ENCODE peak calls at places on chromosomes 11 and 22, in four cellular contexts. One of them, this sample, is unnamed.

GRCh38 chr22:18954333-18954732 is 18.2 kb upstream of the PRODH start:
- DNase-seq in GM12878: no peak
- DNase-seq in K562: peak
- DNase-seq in HepG2: peak
- DNase-seq in this sample: peak

GRCh38 chr11:109112748-109113378 is 309.1 kb upstream of the C11orf87 start:
- DNase-seq in K562: no peak
- DNase-seq in HepG2: no peak
- DNase-seq in GM12878: no peak
- DNase-seq in this sample: no peak

GRCh38 chr11:43969543-43969942 is 27.1 kb downstream of the C11orf96 start:
- DNase-seq in K562: no peak
- DNase-seq in GM12878: no peak
- DNase-seq in HepG2: no peak
- DNase-seq in this sample: no peak

GRCh38 chr22:20651286-20651685 is 122.6 kb upstream of the SERPIND1 start:
- DNase-seq in K562: no peak
- DNase-seq in HepG2: no peak
- DNase-seq in GM12878: no peak
- DNase-seq in this sample: no peak

GRCh38 chr11:126598344-126599092 is 243.0 kb downstream of the ST3GAL4 start:
- DNase-seq in HepG2: no peak
- DNase-seq in K562: no peak
- DNase-seq in GM12878: no peak
- DNase-seq in this sample: no peak

GRCh38 chr22:39282642-39283311 is 36.6 kb downstream of the RPL3 start:
- DNase-seq in K562: peak
- DNase-seq in GM12878: no peak
- DNase-seq in HepG2: no peak
- DNase-seq in this sample: no peak

GRCh38 chr11:78227906-78228305 is 39.2 kb downstream of the USP35 start:
- DNase-seq in GM12878: no peak
- DNase-seq in HepG2: no peak
- DNase-seq in K562: no peak
- DNase-seq in this sample: no peak

GRCh38 chr11:95088946-95089619 is 563 bp upstream of the ENDOD1 start:
- DNase-seq in K562: no peak
- DNase-seq in HepG2: no peak
- DNase-seq in GM12878: no peak
- DNase-seq in this sample: no peak

GRCh38 chr11:69601346-69601975 is 39.5 kb upstream of the CCND1 start:
- DNase-seq in HepG2: peak
- DNase-seq in GM12878: no peak
- DNase-seq in K562: no peak
- DNase-seq in this sample: no peak

GRCh38 chr11:35144103-35144741 is 5.3 kb downstream of the CD44 start:
- DNase-seq in HepG2: no peak
- DNase-seq in K562: no peak
- DNase-seq in GM12878: peak
- DNase-seq in this sample: no peak

GRCh38 chr11:26946209-26946828 is 47.6 kb upstream of the FIBIN start:
- DNase-seq in K562: no peak
- DNase-seq in GM12878: no peak
- DNase-seq in HepG2: no peak
- DNase-seq in this sample: no peak

GRCh38 chr11:68048681-68049508 is 10.1 kb downstream of the TCIRG1 start:
- DNase-seq in K562: no peak
- DNase-seq in HepG2: no peak
- DNase-seq in GM12878: no peak
- DNase-seq in this sample: no peak

GRCh38 chr22:48874956-48875355 is 952.7 kb downstream of the BRD1 start:
- DNase-seq in GM12878: no peak
- DNase-seq in K562: no peak
- DNase-seq in HepG2: no peak
- DNase-seq in this sample: no peak

GRCh38 chr22:38957046-38957770 is at the start of gene APOBEC3A:
- DNase-seq in K562: no peak
- DNase-seq in GM12878: no peak
- DNase-seq in HepG2: no peak
- DNase-seq in this sample: no peak

GRCh38 chr11:2196970-2197770 is 25.6 kb upstream of the TH start:
- DNase-seq in GM12878: no peak
- DNase-seq in HepG2: peak
- DNase-seq in K562: peak
- DNase-seq in this sample: peak

GRCh38 chr22:29380032-29380781 is 8.2 kb downstream of the AP1B1 start:
- DNase-seq in GM12878: no peak
- DNase-seq in K562: no peak
- DNase-seq in HepG2: no peak
- DNase-seq in this sample: no peak

GRCh38 chr11:134119094-134119493 is 50.2 kb downstream of the JAM3 start:
- DNase-seq in HepG2: no peak
- DNase-seq in K562: no peak
- DNase-seq in GM12878: no peak
- DNase-seq in this sample: no peak

GRCh38 chr22:46533434-46533833 is 4.0 kb downstream of the CELSR1 start:
- DNase-seq in K562: peak
- DNase-seq in GM12878: no peak
- DNase-seq in HepG2: no peak
- DNase-seq in this sample: no peak

GRCh38 chr11:61670626-61671025 is 9.6 kb upstream of the DAGLA start:
- DNase-seq in GM12878: no peak
- DNase-seq in HepG2: no peak
- DNase-seq in K562: no peak
- DNase-seq in this sample: no peak

GRCh38 chr11:2259466-2259830 is 10.9 kb downstream of the ASCL2 start:
- DNase-seq in K562: no peak
- DNase-seq in GM12878: no peak
- DNase-seq in HepG2: no peak
- DNase-seq in this sample: no peak

GRCh38 chr22:49018601-49019000 is 809.1 kb downstream of the BRD1 start:
- DNase-seq in K562: no peak
- DNase-seq in GM12878: no peak
- DNase-seq in HepG2: no peak
- DNase-seq in this sample: peak

GRCh38 chr11:124898711-124899110 is 1.0 kb upstream of the ROBO4 start:
- DNase-seq in HepG2: peak
- DNase-seq in K562: no peak
- DNase-seq in GM12878: no peak
- DNase-seq in this sample: no peak

GRCh38 chr11:70353329-70353728 is 45.0 kb upstream of the CTTN start:
- DNase-seq in HepG2: no peak
- DNase-seq in GM12878: no peak
- DNase-seq in K562: no peak
- DNase-seq in this sample: peak

GRCh38 chr11:64810891-64811272 is 531 bp upstream of the MEN1 start:
- DNase-seq in HepG2: peak
- DNase-seq in GM12878: no peak
- DNase-seq in K562: no peak
- DNase-seq in this sample: no peak

GRCh38 chr22:30235687-30236170 is 10.8 kb downstream of the LIF start:
- DNase-seq in GM12878: no peak
- DNase-seq in HepG2: no peak
- DNase-seq in K562: no peak
- DNase-seq in this sample: no peak

GRCh38 chr11:130220311-130221030 is 60.9 kb downstream of the ST14 start:
- DNase-seq in HepG2: peak
- DNase-seq in GM12878: no peak
- DNase-seq in K562: no peak
- DNase-seq in this sample: no peak

GRCh38 chr11:121914508-121914907 is 201.5 kb downstream of the BLID start:
- DNase-seq in K562: no peak
- DNase-seq in GM12878: no peak
- DNase-seq in HepG2: no peak
- DNase-seq in this sample: no peak

GRCh38 chr11:100512475-100512874 is 174.6 kb upstream of the ARHGAP42 start:
- DNase-seq in GM12878: no peak
- DNase-seq in HepG2: no peak
- DNase-seq in K562: no peak
- DNase-seq in this sample: no peak

DNA sequence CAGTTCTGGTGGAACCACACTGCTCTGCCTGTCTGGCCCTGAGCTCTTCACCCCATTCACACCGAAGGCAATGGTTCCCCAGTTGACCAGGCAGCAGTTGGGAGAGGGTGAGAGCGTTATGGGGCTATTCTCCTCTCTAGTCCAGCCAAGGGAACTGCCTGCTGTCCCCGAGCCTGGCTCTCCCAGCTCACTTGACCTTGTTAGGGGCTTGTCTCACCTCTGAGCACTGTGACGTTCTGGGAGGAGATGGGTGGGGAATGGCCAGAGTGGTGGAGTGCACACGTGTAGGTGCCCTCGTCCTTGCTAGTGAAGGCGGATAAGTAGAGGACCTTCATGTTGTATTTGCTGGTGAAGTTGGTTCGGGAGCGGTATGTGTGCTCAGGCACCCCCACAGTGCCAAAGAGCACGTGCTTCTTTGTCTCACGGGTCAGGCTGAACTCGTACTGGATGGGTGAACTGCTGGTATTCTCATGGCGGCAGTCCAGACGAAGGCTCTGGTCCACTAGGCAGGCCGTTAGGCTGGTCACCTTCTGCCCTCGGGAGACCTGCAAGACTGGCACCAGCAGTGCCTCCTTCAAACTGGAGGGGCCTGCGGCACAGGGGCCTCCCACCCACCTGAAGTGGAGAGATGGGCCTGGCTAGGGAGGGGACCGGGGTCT is 3.0 kb downstream of the THY1 start:
- DNase-seq in K562: no peak
- DNase-seq in HepG2: no peak
- DNase-seq in GM12878: no peak
- DNase-seq in this sample: no peak
- TF ChIP-seq EP300 in K562: no peak
- TF ChIP-seq EP300 in HepG2: no peak
- TF ChIP-seq EP300 in GM12878: no peak
- TF ChIP-seq EP300 in this sample: no peak

DNA sequence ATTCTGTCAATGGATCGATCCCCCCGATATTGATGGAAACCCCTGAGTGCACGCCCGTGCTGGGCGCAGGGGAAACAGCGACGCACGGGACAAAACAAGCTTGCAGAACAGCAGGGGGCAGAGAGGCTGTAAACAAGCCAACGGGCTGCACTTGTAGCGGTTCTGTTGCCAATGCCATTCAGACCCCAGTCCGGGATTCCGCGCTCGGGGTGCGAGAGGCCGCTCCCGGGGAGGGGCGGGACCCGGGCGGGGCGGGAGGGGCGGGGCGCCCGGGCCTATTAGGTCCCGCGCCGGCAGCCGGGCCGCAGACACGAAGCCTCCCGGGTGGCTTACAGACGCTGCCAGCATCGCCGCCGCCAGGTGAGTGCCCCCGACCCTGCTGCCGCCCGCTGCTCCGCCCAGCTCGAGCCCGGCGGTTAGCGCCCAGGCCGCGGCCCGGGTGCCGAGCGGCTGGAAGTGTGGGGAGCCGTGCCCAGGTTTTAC is at the start of gene BIK:
- DNase-seq in K562: peak
- DNase-seq in HepG2: peak
- DNase-seq in GM12878: no peak
- DNase-seq in this sample: no peak
- TF ChIP-seq POLR2AphosphoS5 in K562: no peak
- TF ChIP-seq POLR2AphosphoS5 in HepG2: no peak
- TF ChIP-seq POLR2AphosphoS5 in GM12878: no peak
- TF ChIP-seq POLR2AphosphoS5 in this sample: peak

GRCh38 chr11:56932572-56933235 is 56.0 kb upstream of the OR5AK2 start:
- DNase-seq in HepG2: peak
- DNase-seq in K562: peak
- DNase-seq in GM12878: no peak
- DNase-seq in this sample: no peak
- TF ChIP-seq BRCA1 in HepG2: no peak
- TF ChIP-seq BRCA1 in K562: no peak
- TF ChIP-seq BRCA1 in GM12878: no peak
- TF ChIP-seq BRCA1 in this sample: no peak

GRCh38 chr11:58577441-58578135 is 1.3 kb upstream of the ZFP91 start:
- DNase-seq in K562: no peak
- DNase-seq in GM12878: peak
- DNase-seq in HepG2: peak
- DNase-seq in this sample: peak

GRCh38 chr11:58578635-58579191 is at the start of gene ZFP91:
- DNase-seq in K562: peak
- DNase-seq in GM12878: peak
- DNase-seq in HepG2: peak
- DNase-seq in this sample: peak

GRCh38 chr11:58579192-58580129 is 598 bp downstream of the ZFP91 start:
- DNase-seq in GM12878: no peak
- DNase-seq in K562: peak
- DNase-seq in HepG2: peak
- DNase-seq in this sample: peak

GRCh38 chr11:58576792-58577440 is 1.3 kb upstream of the LPXN start:
- DNase-seq in K562: peak
- DNase-seq in HepG2: peak
- DNase-seq in GM12878: no peak
- DNase-seq in this sample: no peak

GRCh38 chr11:58578136-58578634 is 678 bp upstream of the ZFP91 start:
- DNase-seq in GM12878: peak
- DNase-seq in K562: peak
- DNase-seq in HepG2: peak
- DNase-seq in this sample: peak
- TF ChIP-seq EP300 in GM12878: no peak
- TF ChIP-seq EP300 in K562: peak
- TF ChIP-seq EP300 in HepG2: no peak
- TF ChIP-seq EP300 in this sample: no peak

GRCh38 chr11:118175600-118176399 is 639 bp downstream of the SCN2B start:
- DNase-seq in HepG2: no peak
- DNase-seq in GM12878: no peak
- DNase-seq in K562: no peak
- DNase-seq in this sample: no peak

GRCh38 chr11:118175031-118175531 is 1.4 kb downstream of the SCN2B start:
- DNase-seq in K562: no peak
- DNase-seq in GM12878: no peak
- DNase-seq in HepG2: peak
- DNase-seq in this sample: no peak

GRCh38 chr11:118176400-118177134 is at the start of gene SCN2B:
- DNase-seq in K562: no peak
- DNase-seq in HepG2: no peak
- DNase-seq in GM12878: no peak
- DNase-seq in this sample: no peak

GRCh38 chr11:118180300-118180703 is 3.9 kb upstream of the SCN2B start:
- DNase-seq in GM12878: no peak
- DNase-seq in K562: peak
- DNase-seq in HepG2: peak
- DNase-seq in this sample: peak
- TF ChIP-seq POLR2AphosphoS5 in GM12878: no peak
- TF ChIP-seq POLR2AphosphoS5 in K562: no peak
- TF ChIP-seq POLR2AphosphoS5 in HepG2: no peak
- TF ChIP-seq POLR2AphosphoS5 in this sample: no peak

GRCh38 chr11:93734427-93735222 is 6.7 kb downstream of the TAF1D start:
- DNase-seq in HepG2: no peak
- DNase-seq in K562: no peak
- DNase-seq in GM12878: no peak
- DNase-seq in this sample: no peak
- TF ChIP-seq BRCA1 in HepG2: no peak
- TF ChIP-seq BRCA1 in K562: no peak
- TF ChIP-seq BRCA1 in GM12878: no peak
- TF ChIP-seq BRCA1 in this sample: no peak

This sample was measured in H1.